ENCODE peak calls at places on chromosomes 4 and X, in six cellular contexts. U, E, L, M, X and Q are unnamed samples.

GRCh38 chr4:89110986-89111832 is at the start of gene TIGD2:
- DNase-seq in U (peak), X (peak), M (peak), L (peak), E (peak), Q (peak)

GRCh38 chrX:39242187-39242586 is 440.9 kb downstream of the MID1IP1 start:
- DNase-seq in M (peak), X (no peak), E (peak), L (no peak), U (peak), Q (peak)

GRCh38 chr4:3857316-3857926 is 91.2 kb downstream of the ADRA2C start:
- DNase-seq in M (no peak), U (no peak), X (no peak), L (no peak), E (no peak), Q (no peak)

GRCh38 chr4:100838286-100838685 is 320.5 kb upstream of the EMCN start:
- DNase-seq in E (peak), L (no peak), U (no peak), M (no peak), X (no peak), Q (no peak)

GRCh38 chr4:42586775-42587174 is 70.1 kb downstream of the ATP8A1 start:
- DNase-seq in E (no peak), L (no peak), M (no peak), U (no peak), X (no peak), Q (no peak)

GRCh38 chrX:54640103-54640428 is 110.0 kb downstream of the GNL3L start:
- DNase-seq in U (peak), L (no peak), E (no peak), M (no peak), X (no peak), Q (no peak)

GRCh38 chr4:40749717-40750460 is at the start of gene NSUN7:
- DNase-seq in E (peak), L (peak), M (no peak), X (no peak), U (no peak), Q (peak)

GRCh38 chr4:137310156-137310555 is 222.1 kb downstream of the PCDH18 start:
- DNase-seq in M (no peak), E (no peak), U (no peak), L (no peak), X (no peak), Q (no peak)

GRCh38 chrX:42616981-42617380 is 161.0 kb downstream of the PPP1R2C start:
- DNase-seq in L (no peak), U (no peak), X (no peak), E (no peak), M (no peak), Q (no peak)

GRCh38 chr4:151715881-151716280 is 44.9 kb downstream of the GATB start:
- DNase-seq in L (no peak), E (no peak), X (no peak), M (no peak), U (no peak), Q (no peak)

GRCh38 chrX:125131146-125131545 is 188.5 kb upstream of the TEX13C start:
- DNase-seq in U (no peak), L (no peak), E (no peak), M (peak), X (no peak), Q (no peak)

GRCh38 chrX:39599339-39599738 is 498.4 kb downstream of the BCOR start:
- DNase-seq in M (no peak), E (no peak), X (no peak), L (no peak), U (no peak), Q (no peak)

GRCh38 chrX:104098151-104098808 is 14.0 kb upstream of the ZCCHC18 start:
- DNase-seq in E (peak), X (no peak), M (peak), U (peak), L (no peak), Q (no peak)

GRCh38 chr4:5982156-5982973 is 35.9 kb downstream of the C4orf50 start:
- DNase-seq in E (no peak), X (no peak), M (no peak), L (no peak), U (no peak), Q (no peak)

GRCh38 chr4:52560844-52561280 is 98.2 kb downstream of the USP46 start:
- DNase-seq in L (no peak), X (no peak), U (no peak), E (no peak), M (no peak), Q (no peak)

GRCh38 chr4:26402458-26402857 is 81.6 kb downstream of the RBPJ start:
- DNase-seq in M (no peak), U (no peak), X (peak), L (no peak), E (no peak), Q (no peak)

GRCh38 chr4:57426779-57427395 is 316.7 kb upstream of the IGFBP7 start:
- DNase-seq in M (peak), X (no peak), L (peak), E (peak), U (peak), Q (peak)

GRCh38 chrX:125198546-125198945 is 121.1 kb upstream of the TEX13C start:
- DNase-seq in M (no peak), U (no peak), E (peak), L (no peak), X (no peak), Q (no peak)

GRCh38 chr4:159390648-159391047 is 287.8 kb downstream of the RAPGEF2 start:
- DNase-seq in X (no peak), M (peak), U (no peak), L (no peak), E (no peak), Q (no peak)

GRCh38 chrX:66680451-66680850 is 41.6 kb upstream of the EDA2R start:
- DNase-seq in L (no peak), E (no peak), U (no peak), X (no peak), M (no peak), Q (no peak)

GRCh38 chr4:108744307-108744706 is 18.5 kb downstream of the ETNPPL start:
- DNase-seq in M (peak), U (no peak), L (no peak), E (no peak), X (no peak), Q (no peak)

GRCh38 chrX:7190157-7190556 is 42.2 kb upstream of the PUDP start:
- DNase-seq in L (no peak), M (no peak), U (no peak), X (no peak), E (no peak), Q (no peak)

GRCh38 chr4:142121951-142122350 is 485.6 kb downstream of the IL15 start:
- DNase-seq in X (no peak), L (no peak), U (no peak), M (no peak), E (no peak), Q (no peak)

GRCh38 chr4:121139533-121140222 is 24.4 kb downstream of the TNIP3 start:
- DNase-seq in U (no peak), M (no peak), X (peak), L (no peak), E (no peak), Q (no peak)

GRCh38 chr4:168631241-168632151 is 134.6 kb downstream of the PALLD start:
- DNase-seq in U (no peak), M (no peak), X (no peak), L (no peak), E (peak), Q (no peak)

GRCh38 chr4:92210906-92211305 is 92.9 kb upstream of the GRID2 start:
- DNase-seq in U (no peak), X (no peak), M (no peak), E (no peak), L (no peak), Q (no peak)

GRCh38 chrX:6184900-6185515 is 43.7 kb downstream of the NLGN4X start:
- DNase-seq in L (no peak), X (no peak), U (no peak), M (no peak), E (no peak), Q (no peak)

GRCh38 chrX:10240918-10241317 is 84.1 kb downstream of the CLCN4 start:
- DNase-seq in E (no peak), L (no peak), M (no peak), U (no peak), X (no peak), Q (no peak)

GRCh38 chrX:10245219-10245618 is 88.4 kb downstream of the CLCN4 start:
- DNase-seq in E (no peak), M (no peak), U (no peak), L (no peak), X (no peak), Q (no peak)

GRCh38 chrX:10242036-10242435 is 85.3 kb downstream of the CLCN4 start:
- DNase-seq in L (no peak), M (no peak), E (no peak), U (no peak), X (no peak), Q (no peak)

GRCh38 chrX:10245901-10246696 is 89.3 kb downstream of the CLCN4 start:
- DNase-seq in X (no peak), L (no peak), E (no peak), U (no peak), M (no peak), Q (no peak)

DNA sequence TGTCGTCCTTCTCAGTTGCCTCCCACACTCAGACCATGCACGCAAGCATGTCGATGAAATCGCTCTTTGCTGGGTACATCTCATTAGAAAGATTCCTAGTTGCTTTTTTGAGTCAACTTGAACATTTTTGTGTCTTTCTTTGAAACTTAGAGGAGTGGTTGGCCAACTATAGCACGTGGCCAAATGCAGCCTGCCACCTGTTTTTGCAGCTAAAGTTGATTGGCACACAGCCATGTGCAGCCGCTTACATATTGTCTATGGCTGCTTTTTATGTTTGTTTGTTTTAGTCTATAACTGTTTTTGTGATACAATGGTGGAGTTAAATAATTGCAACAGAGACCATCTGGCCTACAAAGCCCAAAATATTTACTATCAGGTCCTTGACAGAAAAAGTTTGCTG is 86.3 kb downstream of the CLCN4 start:
- DNase-seq in X (no peak), U (no peak), M (no peak), L (no peak), E (no peak), Q (no peak)
- TF ChIP-seq TAF1 in X (no peak), U (no peak), M (no peak), L (no peak), E (no peak), Q (no peak)

GRCh38 chr4:48913346-48913745 is 6.8 kb upstream of the OCIAD2 start:
- DNase-seq in X (no peak), E (no peak), M (no peak), U (no peak), L (no peak), Q (no peak)
- TF ChIP-seq TAF1 in X (no peak), E (peak), M (no peak), U (no peak), L (no peak), Q (no peak)

GRCh38 chr4:185729300-185729912 is 82.6 kb downstream of the SORBS2 start:
- DNase-seq in X (no peak), L (no peak), U (no peak), M (no peak), E (no peak), Q (no peak)

GRCh38 chr4:185730849-185731608 is 81.0 kb downstream of the SORBS2 start:
- DNase-seq in X (no peak), M (no peak), E (no peak), U (no peak), L (no peak), Q (no peak)

GRCh38 chr4:185726931-185727330 is 85.1 kb downstream of the SORBS2 start:
- DNase-seq in U (no peak), L (no peak), X (no peak), E (no peak), M (no peak), Q (no peak)

GRCh38 chr4:185728886-185729285 is 83.1 kb downstream of the SORBS2 start:
- DNase-seq in L (no peak), E (no peak), U (no peak), M (no peak), X (no peak), Q (no peak)

DNA sequence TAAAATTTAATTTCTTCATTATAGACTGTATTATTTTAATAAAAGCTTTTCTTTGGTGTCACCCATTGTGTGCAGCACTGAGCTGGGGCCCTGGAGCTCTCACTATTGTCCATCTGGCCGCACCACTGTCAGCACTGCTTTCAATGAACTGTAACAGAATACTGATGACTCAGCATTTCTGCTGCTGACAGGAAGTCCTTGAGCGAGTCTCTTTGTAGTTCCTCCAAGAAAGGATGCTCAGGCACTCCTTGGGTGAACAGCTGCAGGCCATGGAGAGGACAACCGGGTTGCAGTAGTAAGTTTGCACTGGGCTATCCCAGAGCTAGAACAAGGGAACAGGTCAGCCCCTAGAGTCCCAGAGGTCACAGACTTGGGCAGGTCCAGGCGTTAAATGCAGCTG is 81.6 kb downstream of the SORBS2 start:
- DNase-seq in X (no peak), L (no peak), E (no peak), U (peak), M (no peak), Q (no peak)
- TF ChIP-seq TAF1 in X (no peak), L (no peak), E (no peak), U (no peak), M (no peak), Q (no peak)

GRCh38 chrX:69097451-69098236 is 67.6 kb downstream of the PJA1 start:
- DNase-seq in U (no peak), L (no peak), E (no peak), X (no peak), M (no peak), Q (no peak)

GRCh38 chrX:69096963-69097362 is 68.3 kb downstream of the PJA1 start:
- DNase-seq in X (no peak), M (no peak), L (no peak), U (no peak), E (peak), Q (no peak)

GRCh38 chrX:69095260-69095659 is 70.0 kb downstream of the PJA1 start:
- DNase-seq in E (no peak), U (no peak), M (no peak), L (no peak), X (no peak), Q (no peak)

GRCh38 chrX:69090022-69090421 is 75.2 kb downstream of the PJA1 start:
- DNase-seq in E (no peak), L (no peak), X (no peak), U (no peak), M (no peak), Q (no peak)

DNA sequence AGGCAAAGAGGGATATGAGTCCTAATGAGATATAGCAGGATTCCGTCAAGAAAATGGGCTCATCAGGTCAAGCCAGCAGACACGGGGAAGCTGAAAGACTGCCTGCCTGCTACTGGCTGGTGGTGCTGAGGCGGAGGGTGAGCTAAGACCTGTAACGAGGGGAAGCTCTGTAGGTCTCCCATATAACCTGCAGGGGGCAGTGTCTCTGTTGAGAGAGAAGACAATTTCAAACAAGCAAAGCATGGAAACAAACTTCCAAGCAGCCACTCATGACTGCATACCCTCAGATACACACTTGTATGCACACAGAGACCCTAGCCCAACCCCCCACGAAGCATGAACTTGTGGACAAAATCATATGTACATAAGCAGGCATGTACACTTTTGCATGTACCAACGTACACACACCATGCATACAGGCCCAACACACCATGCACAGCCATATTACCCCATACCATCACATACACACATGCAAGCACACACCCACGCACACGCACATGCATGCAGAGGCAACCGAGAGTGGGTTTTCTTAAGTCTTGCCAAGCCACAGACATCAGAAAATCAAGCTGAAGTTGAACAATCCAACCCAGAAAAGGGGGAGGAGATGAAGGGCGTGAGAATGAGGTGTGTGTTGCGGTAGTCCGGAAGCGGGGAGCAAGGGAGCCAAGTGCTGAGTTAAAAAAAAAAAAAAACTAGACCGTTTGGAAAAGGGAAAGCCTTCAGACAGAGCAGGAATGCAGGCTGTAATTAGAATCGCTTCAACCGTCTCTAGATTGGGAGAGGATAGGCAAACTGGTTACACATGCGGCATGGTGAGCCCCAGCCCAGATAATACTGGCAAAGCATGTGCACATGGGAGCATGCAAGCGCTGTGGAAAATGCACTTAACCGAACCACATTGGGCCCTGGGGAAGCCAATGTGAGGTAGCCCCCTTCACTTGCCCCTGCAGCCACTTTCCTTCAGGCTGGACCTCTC is 71.0 kb downstream of the PJA1 start:
- DNase-seq in M (peak), U (peak), E (peak), L (peak), X (no peak), Q (peak)
- TF ChIP-seq TAF1 in M (no peak), U (no peak), E (no peak), L (no peak), X (no peak), Q (no peak)